ENCODE peak calls at places on chromosomes 3 and 15, in four cellular contexts. C is K562, Q is GM12878, H is HepG2. U is an unnamed sample.

GRCh38 chr15:58066042-58066867 is 744 bp upstream of the ALDH1A2 start:
- DNase-seq in C (peak), Q (no peak), H (peak), U (peak)

GRCh38 chr15:82680200-82681102 is 29.2 kb downstream of the AP3B2 start:
- DNase-seq in C (peak), Q (no peak), H (no peak), U (peak)

GRCh38 chr3:79672075-79672474 is 95.7 kb downstream of the ROBO1 start:
- DNase-seq in C (no peak), Q (no peak), H (no peak), U (no peak)

GRCh38 chr15:34056921-34057320 is 17.9 kb upstream of the AVEN start:
- DNase-seq in C (no peak), Q (no peak), H (no peak), U (no peak)

GRCh38 chr15:31265090-31265870 is 61.4 kb upstream of the KLF13 start:
- DNase-seq in C (no peak), Q (no peak), H (peak), U (peak)

GRCh38 chr15:101483476-101483875 is 6.0 kb downstream of the PCSK6 start:
- DNase-seq in C (no peak), Q (no peak), H (no peak), U (no peak)

GRCh38 chr3:61547625-61548024 is 13.7 kb upstream of the PTPRG start:
- DNase-seq in C (no peak), Q (no peak), H (no peak), U (no peak)

GRCh38 chr15:78629031-78629715 is 8.4 kb upstream of the CHRNA3 start:
- DNase-seq in C (no peak), Q (no peak), H (no peak), U (no peak)

GRCh38 chr15:39801641-39802309 is 19.1 kb upstream of the FSIP1 start:
- DNase-seq in C (peak), Q (no peak), H (peak), U (peak)

GRCh38 chr3:196774191-196774820 is 34.6 kb downstream of the PAK2 start:
- DNase-seq in C (no peak), Q (peak), H (peak), U (no peak)

GRCh38 chr15:72491768-72492167 is 17.6 kb downstream of the ARIH1 start:
- DNase-seq in C (no peak), Q (no peak), H (no peak), U (no peak)

GRCh38 chr3:101189786-101190185 is 130.6 kb downstream of the IMPG2 start:
- DNase-seq in C (no peak), Q (no peak), H (no peak), U (no peak)

GRCh38 chr15:80856400-80856799 is 77.2 kb downstream of the CEMIP start:
- DNase-seq in C (peak), Q (no peak), H (peak), U (no peak)

GRCh38 chr3:8503871-8504610 is 2.4 kb downstream of the LMCD1 start:
- DNase-seq in C (no peak), Q (no peak), H (peak), U (no peak)

GRCh38 chr15:81506936-81507335 is 132.9 kb upstream of the TMC3 start:
- DNase-seq in C (no peak), Q (no peak), H (no peak), U (no peak)

GRCh38 chr3:108091498-108092259 is 848 bp upstream of the CD47 start:
- DNase-seq in C (peak), Q (no peak), H (no peak), U (peak)

GRCh38 chr3:45437388-45437787 is 49.0 kb downstream of the LARS2 start:
- DNase-seq in C (no peak), Q (no peak), H (no peak), U (no peak)

GRCh38 chr3:45440562-45440961 is 52.2 kb downstream of the LARS2 start:
- DNase-seq in C (no peak), Q (no peak), H (no peak), U (no peak)

GRCh38 chr3:45443459-45443858 is 55.1 kb downstream of the LARS2 start:
- DNase-seq in C (no peak), Q (no peak), H (no peak), U (no peak)

GRCh38 chr3:45442679-45443214 is 54.4 kb downstream of the LARS2 start:
- DNase-seq in C (no peak), Q (no peak), H (no peak), U (no peak)

DNA sequence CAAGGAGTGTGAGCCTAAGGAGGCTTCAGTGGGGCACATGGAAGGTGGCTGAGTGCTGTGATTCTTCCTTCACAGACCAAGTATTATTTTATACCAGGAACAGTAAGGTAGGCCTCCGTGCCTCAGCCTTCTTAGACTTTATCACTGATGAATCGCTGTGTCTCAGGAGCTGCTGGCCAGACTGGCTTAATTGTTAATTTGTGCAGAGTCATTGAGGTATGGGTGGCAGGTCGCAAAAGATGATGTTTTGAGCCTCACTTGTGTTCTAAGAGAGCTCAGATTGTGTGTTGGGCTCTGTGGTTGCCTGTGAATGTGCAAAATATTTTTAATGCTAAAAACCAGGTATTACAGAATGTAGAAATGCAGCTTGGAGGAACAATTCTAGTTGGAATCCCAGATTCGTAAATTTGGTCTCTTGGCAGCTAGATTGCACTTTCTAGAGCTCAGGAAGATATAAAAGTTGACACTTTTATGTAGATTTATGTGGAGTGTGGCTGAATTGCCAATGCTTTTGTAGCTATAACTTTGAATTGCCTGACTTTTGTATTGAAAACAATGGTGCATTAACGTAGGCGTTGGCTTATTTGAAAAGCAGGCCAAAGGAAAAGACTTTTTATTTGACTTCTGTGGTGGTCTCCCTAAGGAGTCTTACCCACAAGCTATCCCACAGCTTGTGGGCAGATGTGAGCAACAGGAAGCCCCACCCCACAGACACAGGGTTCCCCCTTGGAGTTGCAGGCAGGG is 53.4 kb downstream of the LARS2 start:
- DNase-seq in C (no peak), Q (no peak), H (no peak), U (no peak)
- TF ChIP-seq ETV6 in C (no peak), Q (no peak), H (no peak), U (no peak)

DNA sequence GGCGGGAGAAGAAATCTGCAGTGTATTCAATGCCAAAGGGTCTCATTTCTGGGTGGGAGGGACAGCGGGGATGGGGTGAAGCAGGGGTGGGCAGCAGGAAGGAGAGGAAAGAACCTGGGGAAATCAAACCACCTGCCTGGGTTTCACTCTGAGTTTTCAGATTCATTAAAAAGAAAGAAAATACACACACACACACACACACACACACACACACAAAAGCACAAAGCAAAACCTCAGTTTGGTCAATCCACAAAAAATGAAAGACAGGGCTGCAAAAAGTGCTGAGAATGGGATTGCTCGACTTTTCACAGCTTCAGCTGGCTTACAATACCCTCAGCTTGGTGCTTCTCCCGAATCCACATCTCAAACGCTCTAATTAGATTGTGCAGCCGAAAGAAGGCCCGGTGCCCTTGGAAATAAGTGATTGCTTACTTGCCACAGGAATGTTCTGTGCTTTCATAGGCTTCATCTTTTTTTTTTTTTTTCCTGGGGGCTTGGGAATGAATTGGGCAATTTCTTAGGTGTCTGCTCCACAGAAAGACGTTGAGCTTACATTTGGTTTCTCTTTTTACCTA is 370.5 kb downstream of the RORA start:
- DNase-seq in C (no peak), Q (no peak), H (no peak), U (no peak)
- TF ChIP-seq ETV6 in C (no peak), Q (no peak), H (no peak), U (no peak)

GRCh38 chr15:100159436-100159835 is 182.3 kb downstream of the ADAMTS17 start:
- DNase-seq in C (no peak), Q (no peak), H (no peak), U (no peak)

GRCh38 chr15:100158368-100158767 is 183.4 kb downstream of the ADAMTS17 start:
- DNase-seq in C (no peak), Q (no peak), H (no peak), U (no peak)

GRCh38 chr15:100154338-100154737 is 187.4 kb downstream of the ADAMTS17 start:
- DNase-seq in C (no peak), Q (no peak), H (no peak), U (no peak)

GRCh38 chr15:100152463-100152862 is 189.3 kb downstream of the ADAMTS17 start:
- DNase-seq in C (no peak), Q (no peak), H (no peak), U (no peak)

GRCh38 chr15:100156201-100156600 is 185.6 kb downstream of the ADAMTS17 start:
- DNase-seq in C (no peak), Q (no peak), H (no peak), U (no peak)
- TF ChIP-seq ETV6 in C (no peak), Q (no peak), H (no peak), U (no peak)

GRCh38 chr3:195395208-195395816 is 47.5 kb downstream of the ACAP2 start:
- DNase-seq in C (no peak), Q (no peak), H (peak), U (no peak)
- TF ChIP-seq ETV6 in C (no peak), Q (no peak), H (no peak), U (no peak)

GRCh38 chr3:157354722-157355121 is 81.9 kb upstream of the PTX3 start:
- DNase-seq in C (peak), Q (no peak), H (no peak), U (peak)
- TF ChIP-seq ETV6 in C (no peak), Q (no peak), H (no peak), U (no peak)

DNA sequence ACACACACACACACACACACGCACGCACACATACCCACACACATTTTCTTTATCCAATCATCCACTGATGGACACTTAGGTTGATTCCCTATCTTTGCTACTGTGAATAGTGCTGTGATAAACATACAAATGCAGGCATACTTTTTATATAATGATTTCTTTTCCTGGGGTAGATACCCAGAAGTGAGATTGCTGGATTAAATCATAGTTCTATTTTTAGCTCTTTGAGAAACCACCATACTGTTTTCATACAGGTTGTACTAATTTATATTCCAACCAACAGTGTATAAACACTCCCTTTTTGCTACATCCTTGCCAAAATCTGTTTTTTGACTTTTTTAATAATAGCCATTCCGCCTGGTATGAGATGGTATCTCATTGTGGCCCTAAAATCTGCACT is 94.5 kb upstream of the GK5 start:
- DNase-seq in C (no peak), Q (no peak), H (no peak), U (no peak)
- TF ChIP-seq ETV6 in C (no peak), Q (no peak), H (no peak), U (no peak)

GRCh38 chr15:67690936-67691335 is 134.4 kb upstream of the SKOR1 start:
- DNase-seq in C (no peak), Q (no peak), H (peak), U (no peak)
- TF ChIP-seq ETV6 in C (no peak), Q (no peak), H (no peak), U (no peak)

GRCh38 chr3:194245975-194246561 is 105.1 kb downstream of the CPN2 start:
- DNase-seq in C (peak), Q (no peak), H (no peak), U (peak)

GRCh38 chr3:194243172-194243861 is 107.4 kb downstream of the HES1 start:
- DNase-seq in C (no peak), Q (no peak), H (no peak), U (no peak)

GRCh38 chr3:194246709-194247349 is 104.3 kb downstream of the CPN2 start:
- DNase-seq in C (no peak), Q (no peak), H (no peak), U (no peak)

GRCh38 chr3:194245474-194245873 is 105.7 kb downstream of the CPN2 start:
- DNase-seq in C (no peak), Q (no peak), H (no peak), U (no peak)

DNA sequence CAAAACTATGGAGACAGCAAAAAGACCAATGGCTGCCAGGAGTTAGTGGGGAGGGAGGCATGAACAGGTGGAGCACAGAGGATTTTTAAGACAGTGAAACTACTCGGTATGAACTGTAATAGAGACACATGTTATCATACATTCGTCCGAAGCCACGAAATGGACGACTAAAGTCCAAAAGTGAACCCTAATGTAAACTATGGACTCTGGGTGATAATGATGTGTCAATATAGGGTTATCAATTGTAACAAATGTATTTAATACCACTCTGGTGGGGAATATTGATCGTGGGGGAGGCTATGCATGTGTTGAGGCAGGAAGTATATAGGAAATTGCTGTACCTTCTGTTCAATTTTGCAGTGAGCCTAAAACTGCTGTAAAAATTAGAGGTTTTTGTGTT is 107.0 kb downstream of the CPN2 start:
- DNase-seq in C (no peak), Q (no peak), H (peak), U (no peak)
- TF ChIP-seq ETV6 in C (no peak), Q (no peak), H (no peak), U (no peak)

U was measured in WTC11.